ENCODE peak calls at places on chromosomes 3 and 15, in four cellular contexts. I is stimulated activated CD8-positive, alpha-beta memory T cell treated with anti-CD3 and anti-CD28 coated beads, Interleukin-7, amount 100 ng/mL, for 48 hours; R is kidney glomerular epithelial cell; C is ELR. S is an unnamed sample.

GRCh38 chr3:107065094-107065861 is 312.0 kb upstream of the CCDC54 start:
- DNase-seq in I (no peak), R (no peak), C (no peak), S (no peak)

GRCh38 chr3:101182734-101183133 is 137.6 kb downstream of the IMPG2 start:
- DNase-seq in I (no peak), R (no peak), C (peak), S (peak)

GRCh38 chr3:122629763-122630162 is 50.9 kb upstream of the PARP14 start:
- DNase-seq in I (no peak), R (no peak), C (no peak), S (no peak)

GRCh38 chr3:71217640-71218222 is 365.8 kb downstream of the FOXP1 start:
- DNase-seq in I (no peak), R (no peak), C (no peak), S (no peak)

GRCh38 chr3:138921316-138922292 is 25.3 kb downstream of the FOXL2 start:
- DNase-seq in I (no peak), R (peak), C (peak), S (peak)

GRCh38 chr15:100172356-100173024 is 169.3 kb downstream of the ADAMTS17 start:
- DNase-seq in I (no peak), R (no peak), C (no peak), S (no peak)

GRCh38 chr3:171404376-171404982 is 55.7 kb downstream of the TNIK start:
- DNase-seq in I (no peak), R (peak), C (no peak), S (peak)

GRCh38 chr3:138974467-138974866 is 27.4 kb downstream of the FOXL2NB start:
- DNase-seq in I (no peak), R (no peak), C (peak), S (peak)

GRCh38 chr3:31161889-31162288 is 267.4 kb upstream of the GADL1 start:
- DNase-seq in I (no peak), R (peak), C (no peak), S (peak)

S was measured in AG10803.